ENCODE peak calls at places on chromosome 20, in eight cellular contexts. G, E, I, O, A, F, D and L are unnamed samples.

GRCh38 chr20:36344517-36345132 is 38.5 kb downstream of the DLGAP4 start:
- DNase-seq in G (no peak), O (peak; percentile 33), I (peak; percentile 50), F (peak; percentile 7), A (no peak), E (peak; percentile 65), D (no peak), L (no peak)

GRCh38 chr20:30985386-30985785 is 272.1 kb upstream of the DEFB115 start:
- DNase-seq in F (no peak), G (peak; percentile 34), D (no peak), O (no peak), A (no peak), I (no peak), E (peak; percentile 2), L (no peak)

GRCh38 chr20:47876348-47877056 is 91.2 kb upstream of the SULF2 start:
- DNase-seq in I (no peak), A (no peak), F (no peak), E (no peak), G (no peak), D (no peak), O (no peak), L (no peak)

GRCh38 chr20:16106191-16106849 is 466.9 kb downstream of the KIF16B start:
- DNase-seq in D (no peak), O (no peak), G (no peak), F (no peak), E (no peak), A (no peak), I (no peak), L (no peak)

GRCh38 chr20:34990661-34991214 is 35.1 kb downstream of the MYH7B start:
- DNase-seq in D (no peak), O (no peak), G (no peak), I (no peak), E (no peak), A (no peak), F (no peak), L (no peak)

GRCh38 chr20:47353224-47353696 is 3.2 kb downstream of the ZMYND8 start:
- DNase-seq in G (no peak), F (no peak), D (no peak), I (no peak), E (no peak), O (no peak), A (no peak), L (no peak)

GRCh38 chr20:3045042-3045815 is 623 bp upstream of the MRPS26 start:
- DNase-seq in I (peak; percentile 76), F (peak; percentile 33), A (peak; percentile 50), O (peak; percentile 88), D (peak; percentile 26), G (no peak), E (no peak), L (peak; percentile 29)

GRCh38 chr20:47400685-47401084 is 44.2 kb upstream of the ZMYND8 start:
- DNase-seq in E (no peak), F (no peak), G (no peak), I (no peak), D (no peak), O (no peak), A (no peak), L (no peak)

GRCh38 chr20:43723194-43723593 is 3.6 kb downstream of the GTSF1L start:
- DNase-seq in D (no peak), G (no peak), I (no peak), O (no peak), A (no peak), F (no peak), E (no peak), L (no peak)

GRCh38 chr20:32164984-32165735 is 42.4 kb downstream of the PLAGL2 start:
- DNase-seq in A (no peak), F (no peak), I (no peak), D (no peak), O (peak; percentile 58), G (peak; percentile 46), E (no peak), L (no peak)

GRCh38 chr20:42482808-42483207 is 706.9 kb downstream of the PTPRT start:
- DNase-seq in D (no peak), E (no peak), F (no peak), A (no peak), O (no peak), G (no peak), I (no peak), L (no peak)

GRCh38 chr20:62872184-62872862 is 10.7 kb upstream of the TCFL5 start:
- DNase-seq in O (no peak), I (no peak), A (no peak), E (no peak), G (no peak), D (no peak), F (no peak), L (no peak)

GRCh38 chr20:52268184-52268583 is 76.6 kb upstream of the ZFP64 start:
- DNase-seq in E (no peak), F (no peak), O (no peak), I (no peak), G (no peak), D (no peak), A (no peak), L (no peak)

GRCh38 chr20:50153500-50154377 is at the start of gene PEDS1:
- DNase-seq in I (peak; percentile 91), G (peak; percentile 97), A (no peak), O (peak; percentile 94), F (peak; percentile 76), D (peak; percentile 64), E (peak; percentile 94), L (peak; percentile 73)